ENCODE peak calls at places on chromosomes 6 and 20, in eight cellular contexts. J is prostate gland, B is breast epithelium, G is HCT116, C is GM12892, Z is esophagus muscularis mucosa, Y is GM12878, S is K562. X is an unnamed sample.
A peak's percentile ranks its signal among the peaks of the same experiment; 100 is the strongest.

GRCh38 chr20:19964289-19965263 is 52.6 kb upstream of the NAA20 start:
- DNase-seq in J (peak; percentile 91), B (peak; percentile 70), G (no peak), C (no peak), Z (no peak), Y (no peak), S (no peak), X (no peak)

GRCh38 chr6:43773050-43773956 is 3.3 kb downstream of the VEGFA start:
- DNase-seq in J (peak; percentile 52), B (peak; percentile 27), G (peak; percentile 44), C (peak; percentile 87), Z (no peak), Y (no peak), S (peak; percentile 81), X (no peak)

GRCh38 chr6:39296745-39297640 is 17.2 kb downstream of the KCNK17 start:
- DNase-seq in J (no peak), B (no peak), G (no peak), C (no peak), Z (no peak), Y (no peak), S (no peak), X (no peak)

GRCh38 chr6:97462031-97462430 is 179.0 kb upstream of the MMS22L start:
- DNase-seq in J (no peak), B (no peak), G (no peak), C (no peak), Z (no peak), Y (no peak), S (no peak), X (no peak)

GRCh38 chr20:57210054-57210910 is 56.2 kb downstream of the BMP7 start:
- DNase-seq in J (no peak), B (no peak), G (no peak), C (no peak), Z (no peak), Y (no peak), S (no peak), X (no peak)

GRCh38 chr6:41022294-41022693 is 16.7 kb downstream of the UNC5CL start:
- DNase-seq in J (no peak), B (no peak), G (no peak), C (no peak), Z (no peak), Y (no peak), S (no peak), X (no peak)

GRCh38 chr6:169961772-169962561 is 210.5 kb downstream of the ERMARD start:
- DNase-seq in J (no peak), B (peak; percentile 16), G (no peak), C (no peak), Z (no peak), Y (no peak), S (no peak), X (peak; percentile 72)

GRCh38 chr20:60693513-60694133 is 558.4 kb upstream of the CDH4 start:
- DNase-seq in J (no peak), B (no peak), G (no peak), C (no peak), Z (no peak), Y (no peak), S (no peak), X (no peak)

GRCh38 chr6:144954241-144954556 is 669.1 kb downstream of the UTRN start:
- DNase-seq in J (no peak), B (no peak), G (no peak), C (no peak), Z (no peak), Y (no peak), S (no peak), X (no peak)

GRCh38 chr6:150198532-150198931 is 55.7 kb downstream of the PPP1R14C start:
- DNase-seq in J (no peak), B (no peak), G (no peak), C (no peak), Z (no peak), Y (no peak), S (no peak), X (no peak)

GRCh38 chr20:53831812-53832211 is 238.2 kb upstream of the ZNF217 start:
- DNase-seq in J (no peak), B (no peak), G (no peak), C (no peak), Z (no peak), Y (no peak), S (no peak), X (no peak)

GRCh38 chr20:5947276-5947675 is 3.1 kb downstream of the TRMT6 start:
- DNase-seq in J (no peak), B (no peak), G (no peak), C (no peak), Z (no peak), Y (no peak), S (no peak), X (no peak)

GRCh38 chr20:2873747-2874041 is 413 bp downstream of the PTPRA start:
- DNase-seq in J (peak; percentile 25), B (peak; percentile 28), G (no peak), C (peak; percentile 51), Z (no peak), Y (no peak), S (peak; percentile 61), X (no peak)

GRCh38 chr6:154888426-154888825 is 106.7 kb upstream of the TIAM2 start:
- DNase-seq in J (no peak), B (no peak), G (no peak), C (no peak), Z (peak; percentile 89), Y (no peak), S (no peak), X (no peak)

GRCh38 chr6:108944707-108945685 is 96.8 kb downstream of the ARMC2 start:
- DNase-seq in J (peak; percentile 63), B (no peak), G (no peak), C (no peak), Z (peak; percentile 80), Y (no peak), S (no peak), X (no peak)

GRCh38 chr20:31607640-31608255 is 2.7 kb downstream of the ID1 start:
- DNase-seq in J (no peak), B (no peak), G (peak; percentile 43), C (no peak), Z (no peak), Y (no peak), S (no peak), X (no peak)

GRCh38 chr6:148776321-148776966 is 29.6 kb downstream of the UST start:
- DNase-seq in J (no peak), B (no peak), G (no peak), C (no peak), Z (no peak), Y (no peak), S (no peak), X (no peak)

GRCh38 chr6:28371706-28372451 is 22.1 kb downstream of the ZKSCAN3 start:
- DNase-seq in J (no peak), B (no peak), G (no peak), C (no peak), Z (no peak), Y (peak; percentile 39), S (no peak), X (no peak)

DNA sequence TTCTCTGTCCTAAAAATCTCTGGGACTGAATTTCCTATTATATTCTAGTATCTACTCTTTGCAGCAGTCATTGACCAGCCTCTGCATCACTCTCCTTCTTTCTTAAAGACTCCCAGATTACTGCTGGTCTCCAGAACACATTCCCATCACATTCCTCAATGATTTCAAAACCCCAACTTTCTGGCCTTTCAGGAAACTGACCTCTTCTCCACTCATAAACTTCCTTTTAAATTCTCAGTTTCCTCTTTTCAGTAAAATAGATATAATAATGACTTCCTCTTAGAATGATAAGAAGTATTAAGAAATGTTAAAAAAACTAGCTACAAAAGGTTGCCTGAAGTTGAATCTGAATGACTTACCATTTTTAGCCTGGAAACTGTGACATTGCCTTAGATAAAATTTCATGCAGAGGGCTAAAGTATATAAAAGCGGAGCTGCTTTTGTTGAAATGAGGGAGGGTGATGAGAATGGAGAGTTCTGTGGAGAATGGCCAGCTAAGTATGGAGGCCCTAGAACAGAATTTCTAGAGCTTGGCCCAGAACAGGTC is 239.3 kb downstream of the OGFRL1 start:
- DNase-seq in J (no peak), B (no peak), G (no peak), C (no peak), Z (no peak), Y (no peak), S (no peak), X (no peak)
- TF ChIP-seq POLR2A in J (no peak), B (no peak), G (no peak), C (no peak), Z (no peak), Y (no peak), S (no peak), X (no peak)

DNA sequence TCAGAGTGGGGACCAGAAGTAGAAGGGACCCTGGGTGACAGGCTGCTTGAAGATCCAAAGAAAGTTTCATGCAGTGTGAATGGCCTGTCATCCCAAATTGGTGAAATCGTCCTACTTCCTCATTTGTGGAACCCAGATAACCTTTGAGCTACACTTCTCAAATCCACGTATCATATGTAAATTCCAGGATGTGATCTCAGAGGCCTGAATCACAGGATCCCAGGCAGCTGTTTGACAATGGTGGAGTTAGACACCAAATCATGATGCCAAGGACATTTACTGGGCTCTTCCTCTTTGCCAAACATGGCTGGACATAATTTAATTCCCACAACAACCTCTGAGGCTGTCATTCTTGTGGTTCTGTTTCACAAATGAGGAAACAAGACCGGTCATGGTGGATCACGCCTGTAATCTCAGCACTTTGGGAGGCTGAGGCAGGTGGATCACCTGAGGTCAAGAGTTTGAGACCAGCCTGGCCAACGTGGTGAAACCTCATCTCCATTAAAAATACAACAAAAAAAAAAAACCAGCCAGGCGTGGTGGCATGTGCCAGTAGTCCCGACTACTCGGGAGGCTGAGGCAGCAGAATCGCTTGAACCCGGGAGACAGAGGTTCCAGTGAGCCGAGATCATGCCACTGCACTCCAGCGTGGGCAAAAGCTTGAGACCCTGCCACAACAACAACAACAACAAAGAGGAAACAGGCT is 39.9 kb upstream of the TTPAL start:
- DNase-seq in J (no peak), B (no peak), G (no peak), C (no peak), Z (no peak), Y (no peak), S (no peak), X (no peak)
- TF ChIP-seq POLR2AphosphoS5 in J (no peak), B (no peak), G (no peak), C (no peak), Z (no peak), Y (no peak), S (no peak), X (no peak)

DNA sequence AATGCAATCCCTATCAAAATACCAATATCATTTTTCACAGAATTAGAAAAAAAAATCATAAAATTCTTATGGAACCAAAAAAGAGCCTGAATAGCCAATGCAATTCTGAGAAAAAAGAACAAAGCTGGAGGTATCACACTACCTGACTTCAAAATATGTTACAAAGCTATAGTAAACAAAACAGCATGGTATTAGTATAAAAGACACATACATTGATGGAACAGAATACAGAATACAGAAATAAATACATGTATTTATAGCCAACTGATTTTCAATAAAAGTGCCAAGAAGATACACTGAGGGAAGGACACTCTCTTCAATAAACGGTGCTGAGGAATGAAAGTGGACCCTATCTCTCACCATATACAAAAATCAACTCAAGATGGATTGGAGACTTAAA is 28.7 kb upstream of the AKAP12 start:
- DNase-seq in J (no peak), B (no peak), G (no peak), C (no peak), Z (no peak), Y (no peak), S (no peak), X (no peak)
- TF ChIP-seq POLR2A in J (no peak), B (no peak), G (no peak), C (no peak), Z (no peak), Y (no peak), S (no peak), X (no peak)

GRCh38 chr20:45405566-45406259 is 2.4 kb upstream of the DBNDD2 start:
- DNase-seq in J (no peak), B (no peak), G (no peak), C (peak; percentile 23), Z (no peak), Y (no peak), S (peak; percentile 51), X (no peak)
- TF ChIP-seq POLR2AphosphoS5 in J (no peak), B (peak; percentile 3), G (no peak), C (no peak), Z (peak; percentile 34), Y (no peak), S (no peak), X (no peak)